ENCODE peak calls at places on chromosome 4, in eight cellular contexts. K is endothelial cell of umbilical vein, P is lower leg skin, U is upper lobe of left lung, O is HCT116, Y is transverse colon, N is body of pancreas, Z is heart left ventricle. A is an unnamed sample.

GRCh38 chr4:6891436-6892170 is 18.0 kb upstream of the TBC1D14 start:
- DNase-seq in Y (no peak), O (no peak), K (no peak), U (no peak), N (no peak), Z (no peak), P (no peak), A (no peak)

GRCh38 chr4:39526810-39527295 is 386 bp downstream of the UGDH start:
- DNase-seq in Z (no peak), Y (no peak), O (no peak), K (no peak), P (peak), N (no peak), U (no peak), A (no peak)

GRCh38 chr4:143344011-143344410 is 7.3 kb downstream of the GAB1 start:
- DNase-seq in Z (no peak), N (no peak), Y (no peak), K (no peak), P (no peak), O (no peak), U (no peak), A (no peak)

GRCh38 chr4:160373911-160374310 is 1271.0 kb downstream of the RAPGEF2 start:
- DNase-seq in P (no peak), K (no peak), Z (no peak), O (no peak), U (no peak), N (no peak), Y (no peak), A (no peak)

GRCh38 chr4:7651461-7651921 is 216.8 kb upstream of the PSAPL1 start:
- DNase-seq in P (peak), Y (no peak), K (no peak), O (no peak), Z (no peak), N (peak), U (no peak), A (no peak)

GRCh38 chr4:110059556-110060191 is 138.7 kb downstream of the ELOVL6 start:
- DNase-seq in Z (no peak), N (peak), Y (peak), O (no peak), K (peak), U (no peak), P (no peak), A (no peak)

GRCh38 chr4:159856451-159856850 is 753.6 kb downstream of the RAPGEF2 start:
- DNase-seq in O (no peak), P (no peak), Z (no peak), U (no peak), N (no peak), Y (no peak), K (no peak), A (no peak)

GRCh38 chr4:87032884-87033533 is 98.2 kb downstream of the AFF1 start:
- DNase-seq in P (no peak), Y (no peak), N (no peak), O (no peak), K (peak), Z (no peak), U (no peak), A (no peak)

GRCh38 chr4:102344955-102345794 is at the start of gene SLC39A8:
- DNase-seq in K (peak), Z (peak), U (peak), Y (peak), O (peak), N (peak), P (peak), A (peak)

GRCh38 chr4:38377195-38377594 is 286.8 kb upstream of the KLF3 start:
- DNase-seq in N (no peak), P (no peak), U (no peak), Y (no peak), O (no peak), Z (no peak), K (no peak), A (no peak)

GRCh38 chr4:112910109-112910736 is 139.2 kb upstream of the ANK2 start:
- DNase-seq in Z (no peak), U (no peak), P (no peak), K (no peak), Y (no peak), O (no peak), N (no peak), A (no peak)

GRCh38 chr4:165970703-165971420 is 97.8 kb downstream of the TLL1 start:
- DNase-seq in Z (no peak), O (no peak), P (no peak), Y (no peak), U (no peak), K (no peak), N (no peak), A (no peak)
- TF ChIP-seq POLR2A in Z (no peak), O (no peak), P (no peak), Y (no peak), U (no peak), K (no peak), N (no peak), A (no peak)

DNA sequence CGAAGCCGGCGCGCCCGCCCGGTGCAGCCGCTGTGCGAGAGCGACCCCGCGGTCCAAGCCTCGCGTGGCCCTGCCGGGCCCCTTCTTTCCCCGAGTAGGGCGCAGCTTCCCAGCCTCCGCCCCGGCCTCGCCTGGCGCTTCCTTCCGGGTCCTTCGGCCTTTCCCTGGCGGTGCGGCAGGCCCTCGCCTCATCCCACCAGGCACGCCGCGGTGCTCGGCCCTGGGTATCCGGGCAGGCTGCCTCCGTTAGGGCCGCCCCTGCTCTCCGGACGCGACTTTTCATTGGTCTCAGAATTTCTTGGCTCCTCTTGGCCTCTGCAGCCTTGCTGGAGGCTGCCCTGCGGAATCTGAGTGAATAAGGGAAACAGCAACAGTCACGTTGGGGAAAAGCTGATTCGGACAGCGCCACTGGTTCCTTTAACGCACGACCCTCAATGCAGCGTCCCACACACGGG is 429 bp downstream of the UVSSA start:
- DNase-seq in O (no peak), Y (peak), U (peak), Z (peak), N (peak), K (peak), P (peak), A (peak)
- TF ChIP-seq POLR2A in O (no peak), Y (peak), U (no peak), Z (no peak), N (peak), K (peak), P (no peak), A (no peak)

GRCh38 chr4:48175806-48176205 is 41.8 kb upstream of the TXK start:
- DNase-seq in N (no peak), O (no peak), P (no peak), K (peak), Y (no peak), Z (no peak), U (no peak), A (no peak)
- TF ChIP-seq POLR2A in N (no peak), O (no peak), P (no peak), K (no peak), Y (no peak), Z (no peak), U (no peak), A (no peak)

GRCh38 chr4:139873111-139873866 is 207.7 kb downstream of the MGST2 start:
- DNase-seq in O (no peak), K (no peak), P (no peak), N (no peak), Z (no peak), U (peak), Y (no peak), A (no peak)
- TF ChIP-seq POLR2A in O (no peak), K (no peak), P (no peak), N (no peak), Z (no peak), U (no peak), Y (no peak), A (no peak)

GRCh38 chr4:2500547-2500946 is 31.6 kb downstream of the RNF4 start:
- DNase-seq in O (no peak), U (no peak), P (no peak), Y (no peak), N (no peak), K (no peak), Z (no peak), A (no peak)

GRCh38 chr4:2503809-2504208 is 32.6 kb upstream of the FAM193A start:
- DNase-seq in K (no peak), Z (no peak), N (no peak), U (no peak), P (no peak), O (no peak), Y (no peak), A (no peak)

GRCh38 chr4:2497324-2497723 is 28.4 kb downstream of the RNF4 start:
- DNase-seq in Z (no peak), N (no peak), P (no peak), O (no peak), K (no peak), Y (no peak), U (no peak), A (no peak)

GRCh38 chr4:2497931-2498330 is 29.0 kb downstream of the RNF4 start:
- DNase-seq in N (no peak), K (no peak), Y (peak), U (peak), O (no peak), Z (no peak), P (no peak), A (no peak)

GRCh38 chr4:2501034-2501594 is 32.2 kb downstream of the RNF4 start:
- DNase-seq in U (no peak), Y (no peak), O (no peak), P (no peak), N (no peak), K (no peak), Z (no peak), A (no peak)
- TF ChIP-seq POLR2A in U (no peak), Y (no peak), O (no peak), P (no peak), N (no peak), K (no peak), Z (no peak), A (no peak)

DNA sequence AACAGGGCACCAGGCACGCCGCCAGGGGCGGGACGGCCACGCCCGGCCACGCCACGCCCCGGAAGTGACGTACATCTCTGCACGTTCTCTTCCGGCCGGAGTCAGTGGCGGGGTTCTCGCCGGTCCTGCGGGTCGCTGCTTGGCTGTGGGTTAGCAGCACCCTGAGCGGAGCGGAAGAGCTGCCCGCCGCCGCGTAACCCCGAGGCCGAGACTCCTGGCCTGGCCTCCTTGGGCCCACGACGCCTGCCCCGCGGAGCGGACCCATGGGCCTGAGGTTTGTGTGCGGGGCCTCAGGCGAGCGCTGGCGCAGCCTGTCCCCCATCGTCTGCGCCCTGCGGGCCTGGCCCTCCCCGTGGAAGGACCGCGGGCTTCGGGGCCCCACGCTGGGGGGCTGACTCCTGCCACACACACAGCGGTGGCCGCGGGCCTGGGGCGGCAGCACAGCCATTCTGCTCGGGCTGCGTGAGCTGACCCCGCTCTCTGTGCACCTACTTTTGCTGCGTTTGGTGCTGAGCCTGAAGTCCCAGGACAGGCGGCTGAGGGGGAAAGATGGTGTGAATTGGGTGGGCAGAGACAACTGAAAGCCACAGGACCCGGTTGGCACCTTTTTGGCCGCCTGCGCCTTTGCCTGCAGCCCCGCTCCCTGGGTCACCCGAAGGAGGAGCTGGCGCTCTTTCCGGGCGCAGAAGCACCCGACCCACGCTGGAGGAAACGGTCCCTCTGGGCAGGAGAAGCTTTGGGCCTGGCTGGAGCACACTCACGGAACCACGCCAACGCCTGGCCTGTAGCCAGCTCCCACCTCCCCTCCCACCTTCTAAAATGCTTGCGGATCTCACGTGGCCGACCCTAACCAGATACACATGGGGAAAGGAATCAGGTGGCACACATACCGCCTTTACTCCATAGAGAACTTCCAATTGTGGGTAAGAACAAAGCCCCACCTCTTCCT is 28.1 kb downstream of the NOP14 start:
- DNase-seq in Y (peak), K (peak), U (peak), P (peak), O (peak), N (peak), Z (peak), A (peak)
- TF ChIP-seq POLR2A in Y (peak), K (peak), U (peak), P (peak), O (peak), N (peak), Z (peak), A (peak)

DNA sequence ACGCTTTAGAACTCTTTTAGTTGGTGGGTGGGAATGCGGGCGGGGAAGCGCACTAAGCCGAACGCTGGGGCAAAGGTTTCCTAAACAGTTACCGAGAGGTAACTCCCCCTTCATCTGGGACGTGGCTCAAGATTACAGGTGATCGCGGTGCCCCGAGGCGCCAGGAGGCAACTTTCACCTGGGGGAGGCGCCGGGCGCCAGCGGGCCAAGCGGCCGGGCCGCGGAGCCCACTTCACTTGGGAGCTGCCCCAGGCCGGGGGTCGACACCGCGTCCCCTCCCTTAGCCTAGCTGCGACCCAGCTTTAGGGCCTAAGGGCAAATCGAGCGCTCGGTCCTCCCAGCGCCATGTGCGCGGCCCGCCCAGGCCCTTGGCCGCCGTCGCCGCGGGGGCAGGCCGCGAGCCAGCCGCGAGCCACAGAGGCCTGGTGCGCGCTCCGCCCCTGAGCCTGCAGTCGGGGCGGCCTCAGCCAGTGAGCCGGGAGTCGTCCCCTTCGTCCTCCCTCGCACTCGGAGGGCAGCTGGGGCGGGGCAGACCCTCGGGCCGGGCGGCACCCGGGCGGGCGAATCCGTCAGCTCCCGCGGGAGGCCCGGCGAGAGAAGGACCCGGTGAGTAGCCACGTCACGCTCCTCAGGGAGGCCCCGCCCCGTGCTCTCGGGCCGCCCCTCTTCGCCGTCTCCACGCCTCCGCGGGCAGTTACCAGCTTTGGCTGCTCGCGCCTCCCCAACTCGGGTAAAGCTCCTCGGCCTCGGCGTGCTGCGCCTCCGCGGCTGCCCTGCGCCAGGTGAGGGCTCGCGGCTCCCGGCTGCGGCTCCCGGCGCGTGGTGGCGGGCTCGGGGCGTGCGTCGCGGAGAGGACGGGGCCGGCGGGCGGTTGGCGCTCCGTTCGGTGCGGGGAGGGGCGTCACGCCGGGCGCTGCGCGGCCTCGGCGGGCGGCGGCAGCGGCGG is at the start of gene LARP1B:
- DNase-seq in Y (peak), N (peak), P (peak), K (peak), O (peak), U (peak), Z (peak), A (peak)
- TF ChIP-seq POLR2A in Y (peak), N (peak), P (peak), K (peak), O (peak), U (peak), Z (peak), A (peak)

A was measured in H54.